ENCODE peak calls at places on chromosomes 7 and 10, in ten cellular contexts. Q is transverse colon, X is stomach, Y is HCT116, K is Panc1, M is prostate gland, S is SK-N-SH, C is suprapubic skin, P is endothelial cell of umbilical vein, H is upper lobe of left lung. W is an unnamed sample.

GRCh38 chr7:121083138-121083789 is 94.8 kb downstream of the CPED1 start:
- DNase-seq in Q (no peak), X (no peak), Y (no peak), K (no peak), M (no peak), S (no peak), C (no peak), P (peak), H (no peak), W (no peak)

GRCh38 chr7:54956021-54956420 is 62.8 kb upstream of the EGFR start:
- DNase-seq in Q (no peak), X (no peak), Y (no peak), K (no peak), M (no peak), S (no peak), C (no peak), P (no peak), H (no peak), W (no peak)

GRCh38 chr7:15885678-15886077 is 199.2 kb upstream of the MEOX2 start:
- DNase-seq in Q (no peak), X (no peak), Y (no peak), K (no peak), M (no peak), S (no peak), C (no peak), P (no peak), H (no peak), W (no peak)

GRCh38 chr10:124647421-124648130 is 96.6 kb downstream of the FAM53B start:
- DNase-seq in Q (peak), X (peak), Y (peak), K (no peak), M (no peak), S (peak), C (no peak), P (peak), H (peak), W (no peak)

GRCh38 chr10:103630156-103630555 is 136.7 kb downstream of the NEURL1 start:
- DNase-seq in Q (no peak), X (no peak), Y (no peak), K (no peak), M (no peak), S (no peak), C (no peak), P (no peak), H (no peak), W (no peak)

GRCh38 chr7:158595068-158595467 is 7.4 kb upstream of the PTPRN2 start:
- DNase-seq in Q (no peak), X (no peak), Y (peak), K (no peak), M (no peak), S (no peak), C (no peak), P (peak), H (no peak), W (no peak)

GRCh38 chr7:28298870-28299484 is 113.3 kb upstream of the CREB5 start:
- DNase-seq in Q (no peak), X (no peak), Y (peak), K (peak), M (peak), S (peak), C (no peak), P (peak), H (peak), W (no peak)

GRCh38 chr10:59829601-59830000 is 76.3 kb upstream of the MRLN start:
- DNase-seq in Q (no peak), X (no peak), Y (no peak), K (no peak), M (no peak), S (no peak), C (no peak), P (no peak), H (no peak), W (no peak)

GRCh38 chr7:111092406-111093160 is 1.7 kb downstream of the LRRN3 start:
- DNase-seq in Q (no peak), X (no peak), Y (no peak), K (no peak), M (no peak), S (no peak), C (no peak), P (no peak), H (no peak), W (no peak)

GRCh38 chr10:29736325-29737208 is 101.8 kb upstream of the SVIL start:
- DNase-seq in Q (peak), X (peak), Y (no peak), K (no peak), M (peak), S (peak), C (no peak), P (peak), H (peak), W (no peak)

GRCh38 chr10:128059266-128059850 is 66.9 kb downstream of the MKI67 start:
- DNase-seq in Q (no peak), X (no peak), Y (no peak), K (no peak), M (no peak), S (no peak), C (peak), P (no peak), H (no peak), W (no peak)

GRCh38 chr10:79391231-79392019 is 44.2 kb downstream of the PPIF start:
- DNase-seq in Q (peak), X (peak), Y (no peak), K (no peak), M (no peak), S (peak), C (peak), P (no peak), H (peak), W (no peak)

GRCh38 chr7:148588891-148589215 is 1.7 kb upstream of the C7orf33 start:
- DNase-seq in Q (no peak), X (no peak), Y (no peak), K (no peak), M (no peak), S (no peak), C (no peak), P (no peak), H (no peak), W (no peak)

GRCh38 chr7:71735961-71736556 is 604.1 kb downstream of the GALNT17 start:
- DNase-seq in Q (peak), X (peak), Y (peak), K (peak), M (peak), S (peak), C (no peak), P (peak), H (peak), W (no peak)

GRCh38 chr7:68146970-68147369 is 1150.3 kb downstream of the TYW1 start:
- DNase-seq in Q (no peak), X (no peak), Y (no peak), K (no peak), M (no peak), S (peak), C (no peak), P (no peak), H (no peak), W (no peak)

GRCh38 chr7:15000157-15000556 is 97.6 kb upstream of the DGKB start:
- DNase-seq in Q (no peak), X (no peak), Y (no peak), K (no peak), M (no peak), S (no peak), C (no peak), P (no peak), H (no peak), W (no peak)

GRCh38 chr7:28005075-28005847 is 175.3 kb downstream of the JAZF1 start:
- DNase-seq in Q (no peak), X (no peak), Y (no peak), K (no peak), M (no peak), S (no peak), C (no peak), P (no peak), H (no peak), W (no peak)

GRCh38 chr10:131444286-131444685 is 132.8 kb upstream of the TCERG1L start:
- DNase-seq in Q (no peak), X (no peak), Y (no peak), K (no peak), M (no peak), S (no peak), C (peak), P (no peak), H (no peak), W (no peak)

GRCh38 chr7:150972094-150972493 is 6.0 kb downstream of the KCNH2 start:
- DNase-seq in Q (peak), X (no peak), Y (no peak), K (no peak), M (no peak), S (peak), C (no peak), P (no peak), H (no peak), W (no peak)

GRCh38 chr10:99285846-99286245 is 43.3 kb upstream of the CNNM1 start:
- DNase-seq in Q (no peak), X (no peak), Y (no peak), K (no peak), M (no peak), S (no peak), C (no peak), P (no peak), H (no peak), W (no peak)

GRCh38 chr7:24825315-24825917 is 68.2 kb upstream of the GSDME start:
- DNase-seq in Q (no peak), X (no peak), Y (no peak), K (no peak), M (no peak), S (no peak), C (no peak), P (no peak), H (no peak), W (no peak)

GRCh38 chr7:131284702-131285419 is 42.8 kb upstream of the MKLN1 start:
- DNase-seq in Q (no peak), X (peak), Y (no peak), K (no peak), M (peak), S (no peak), C (peak), P (peak), H (no peak), W (no peak)

GRCh38 chr10:35574924-35575352 is 30.2 kb upstream of the GJD4 start:
- DNase-seq in Q (no peak), X (no peak), Y (no peak), K (no peak), M (no peak), S (no peak), C (no peak), P (peak), H (no peak), W (no peak)

GRCh38 chr10:102919237-102919959 is 1.3 kb downstream of the CNNM2 start:
- DNase-seq in Q (peak), X (peak), Y (no peak), K (no peak), M (no peak), S (peak), C (no peak), P (peak), H (peak), W (no peak)

GRCh38 chr10:1132584-1132983 is 76.4 kb downstream of the WDR37 start:
- DNase-seq in Q (no peak), X (no peak), Y (no peak), K (no peak), M (no peak), S (no peak), C (no peak), P (no peak), H (no peak), W (no peak)

GRCh38 chr7:129909669-129910068 is 43.1 kb downstream of the UBE2H start:
- DNase-seq in Q (no peak), X (no peak), Y (no peak), K (no peak), M (no peak), S (no peak), C (no peak), P (no peak), H (no peak), W (no peak)

GRCh38 chr10:28906440-28906839 is 229.1 kb downstream of the BAMBI start:
- DNase-seq in Q (no peak), X (no peak), Y (no peak), K (no peak), M (no peak), S (no peak), C (no peak), P (no peak), H (no peak), W (no peak)

GRCh38 chr10:77594171-77594783 is 43.3 kb downstream of the KCNMA1 start:
- DNase-seq in Q (no peak), X (no peak), Y (no peak), K (no peak), M (no peak), S (no peak), C (no peak), P (no peak), H (no peak), W (no peak)

GRCh38 chr7:16923019-16923418 is 41.2 kb upstream of the AGR3 start:
- DNase-seq in Q (no peak), X (no peak), Y (no peak), K (no peak), M (no peak), S (no peak), C (no peak), P (no peak), H (no peak), W (no peak)

GRCh38 chr10:51759896-51760534 is 60.6 kb upstream of the CSTF2T start:
- DNase-seq in Q (no peak), X (no peak), Y (no peak), K (no peak), M (no peak), S (no peak), C (no peak), P (peak), H (no peak), W (no peak)

GRCh38 chr10:7948601-7949000 is 105.9 kb upstream of the GATA3 start:
- DNase-seq in Q (no peak), X (no peak), Y (no peak), K (no peak), M (no peak), S (no peak), C (no peak), P (peak), H (no peak), W (no peak)

GRCh38 chr10:113045155-113046055 is 95.4 kb downstream of the TCF7L2 start:
- DNase-seq in Q (no peak), X (no peak), Y (no peak), K (peak), M (no peak), S (no peak), C (no peak), P (peak), H (peak), W (no peak)

GRCh38 chr10:85617751-85618150 is 748.8 kb downstream of the GRID1 start:
- DNase-seq in Q (no peak), X (no peak), Y (no peak), K (no peak), M (no peak), S (no peak), C (peak), P (no peak), H (no peak), W (no peak)

GRCh38 chr10:125158528-125159485 is 1.6 kb downstream of the CTBP2 start:
- DNase-seq in Q (peak), X (peak), Y (no peak), K (no peak), M (no peak), S (peak), C (peak), P (peak), H (peak), W (no peak)

GRCh38 chr7:56175086-56175760 is 59.0 kb upstream of the NUPR2 start:
- DNase-seq in Q (peak), X (peak), Y (no peak), K (no peak), M (no peak), S (peak), C (no peak), P (no peak), H (no peak), W (no peak)

GRCh38 chr10:58590924-58591323 is 78.3 kb downstream of the BICC1 start:
- DNase-seq in Q (no peak), X (no peak), Y (no peak), K (no peak), M (no peak), S (no peak), C (no peak), P (no peak), H (no peak), W (no peak)

GRCh38 chr10:132539894-132540293 is 2.3 kb downstream of the INPP5A start:
- DNase-seq in Q (no peak), X (no peak), Y (no peak), K (no peak), M (no peak), S (no peak), C (no peak), P (peak), H (no peak), W (no peak)

GRCh38 chr7:494261-494687 is 25.4 kb downstream of the PDGFA start:
- DNase-seq in Q (no peak), X (no peak), Y (no peak), K (no peak), M (no peak), S (peak), C (no peak), P (no peak), H (no peak), W (no peak)

GRCh38 chr7:16528520-16528919 is 1.9 kb downstream of the LRRC72 start:
- DNase-seq in Q (no peak), X (no peak), Y (no peak), K (no peak), M (no peak), S (no peak), C (no peak), P (peak), H (no peak), W (no peak)

DNA sequence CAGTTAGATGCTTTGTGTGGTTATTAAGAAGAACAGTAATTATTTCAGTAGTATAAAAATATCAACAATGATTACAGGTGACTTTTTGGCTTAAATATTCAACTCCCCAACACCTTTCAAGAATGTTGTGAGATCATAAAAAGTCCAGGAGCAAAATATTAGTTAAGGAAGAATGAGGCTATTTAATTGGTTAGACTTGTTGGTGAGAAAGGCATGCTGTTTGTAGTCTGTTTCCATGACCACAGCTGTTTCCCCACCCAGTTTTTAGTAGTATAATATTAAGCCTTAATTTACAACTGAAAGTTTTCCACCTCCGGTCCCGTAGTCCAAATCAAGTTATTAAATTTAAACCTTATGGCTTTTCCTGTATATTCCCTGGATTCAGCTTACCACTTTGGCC is 133.2 kb downstream of the CELF2 start:
- DNase-seq in Q (no peak), X (no peak), Y (no peak), K (no peak), M (no peak), S (no peak), C (no peak), P (no peak), H (no peak), W (no peak)
- H3K4me3 ChIP-seq in Q (no peak), X (no peak), Y (no peak), K (no peak), M (no peak), S (no peak), C (no peak), P (no peak), H (no peak), W (no peak)

GRCh38 chr10:18681366-18681765 is 22.1 kb downstream of the ARL5B start:
- DNase-seq in Q (no peak), X (no peak), Y (no peak), K (no peak), M (no peak), S (no peak), C (no peak), P (no peak), H (no peak), W (no peak)

GRCh38 chr10:18684953-18685352 is 25.7 kb downstream of the ARL5B start:
- DNase-seq in Q (no peak), X (no peak), Y (no peak), K (no peak), M (no peak), S (no peak), C (no peak), P (no peak), H (no peak), W (no peak)

GRCh38 chr10:18684416-18684815 is 25.2 kb downstream of the ARL5B start:
- DNase-seq in Q (no peak), X (no peak), Y (no peak), K (no peak), M (no peak), S (no peak), C (no peak), P (no peak), H (no peak), W (no peak)

GRCh38 chr10:18683427-18683826 is 24.2 kb downstream of the ARL5B start:
- DNase-seq in Q (no peak), X (no peak), Y (no peak), K (no peak), M (no peak), S (no peak), C (no peak), P (no peak), H (no peak), W (no peak)

GRCh38 chr10:18681971-18682403 is 22.8 kb downstream of the ARL5B start:
- DNase-seq in Q (no peak), X (no peak), Y (no peak), K (no peak), M (no peak), S (no peak), C (no peak), P (no peak), H (no peak), W (no peak)
- H3K27ac ChIP-seq in Q (no peak), X (no peak), Y (peak), K (no peak), M (no peak), S (peak), C (no peak), P (no peak), H (no peak), W (peak)

DNA sequence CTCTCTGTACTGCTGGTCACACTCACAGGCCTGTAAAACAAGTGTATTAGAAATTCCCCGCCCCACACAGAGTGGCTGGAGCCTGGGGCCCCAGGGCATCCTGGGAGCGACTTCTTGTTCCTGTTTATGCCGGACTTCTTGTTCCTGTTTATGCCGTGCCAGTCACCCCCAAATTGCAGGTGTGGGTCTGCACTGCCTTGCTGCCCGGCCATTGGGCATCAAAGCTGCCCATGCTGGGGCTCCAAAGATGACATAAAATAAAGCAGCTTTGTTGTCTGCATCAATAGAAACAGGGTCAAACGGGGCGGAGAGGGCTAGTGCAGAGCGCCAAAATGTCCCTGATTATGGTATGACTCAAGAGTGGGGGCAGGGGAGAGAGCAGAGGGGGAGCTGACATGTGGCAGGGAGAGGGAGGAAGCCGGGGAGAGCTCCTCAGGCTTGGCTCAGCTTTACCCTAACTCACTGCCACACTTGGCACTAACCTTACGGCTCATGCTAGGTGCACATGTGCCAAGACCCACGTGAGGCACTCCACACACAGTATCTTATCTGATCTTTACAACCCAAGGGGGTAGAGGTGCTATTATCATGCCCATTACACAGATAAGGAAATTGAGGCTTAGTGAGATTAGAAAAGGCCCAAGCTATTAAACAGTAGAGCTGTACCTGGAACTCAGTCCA is 98.4 kb downstream of the PIP4K2A start:
- DNase-seq in Q (peak), X (peak), Y (no peak), K (no peak), M (no peak), S (no peak), C (no peak), P (no peak), H (peak), W (no peak)
- TF ChIP-seq POLR2AphosphoS5 in Q (no peak), X (peak), Y (peak), K (no peak), M (no peak), S (no peak), C (no peak), P (no peak), H (no peak), W (no peak)

GRCh38 chr7:48141551-48141950 is 29.7 kb upstream of the ABCA13 start:
- DNase-seq in Q (no peak), X (no peak), Y (no peak), K (no peak), M (no peak), S (no peak), C (no peak), P (no peak), H (no peak), W (no peak)

GRCh38 chr7:48144291-48144768 is 26.9 kb upstream of the ABCA13 start:
- DNase-seq in Q (peak), X (no peak), Y (no peak), K (no peak), M (no peak), S (no peak), C (no peak), P (no peak), H (no peak), W (no peak)

GRCh38 chr7:48139461-48139860 is 31.8 kb upstream of the ABCA13 start:
- DNase-seq in Q (peak), X (no peak), Y (peak), K (no peak), M (no peak), S (no peak), C (no peak), P (peak), H (no peak), W (no peak)

GRCh38 chr7:48140001-48140681 is 31.1 kb upstream of the ABCA13 start:
- DNase-seq in Q (peak), X (no peak), Y (no peak), K (no peak), M (no peak), S (no peak), C (no peak), P (peak), H (no peak), W (no peak)
- H3K4me3 ChIP-seq in Q (no peak), X (no peak), Y (no peak), K (peak), M (no peak), S (no peak), C (peak), P (no peak), H (no peak), W (peak)

GRCh38 chr10:88557659-88558058 is 25.5 kb downstream of the RNLS start:
- DNase-seq in Q (no peak), X (no peak), Y (no peak), K (no peak), M (no peak), S (no peak), C (no peak), P (no peak), H (no peak), W (no peak)
- H3K27ac ChIP-seq in Q (no peak), X (no peak), Y (no peak), K (no peak), M (no peak), S (peak), C (no peak), P (no peak), H (no peak), W (no peak)